ENCODE peak calls at places on chromosomes 1 and 21, in seven cellular contexts. One of them, this sample, is unnamed.

GRCh38 chr1:58722967-58723366 is 23.1 kb upstream of the MYSM1 start:
- DNase-seq in activated CD8-positive, alpha-beta memory T cell treated with anti-CD3 and anti-CD28 coated beads for 48 hours: no peak
- DNase-seq in frontal cortex: no peak
- DNase-seq in AG09319: no peak
- DNase-seq in PC-9: no peak
- DNase-seq in NCI-H1694: no peak
- DNase-seq in naive thymus-derived CD8-positive, alpha-beta T cell: no peak
- DNase-seq in this sample: no peak

GRCh38 chr1:118337346-118337745 is 152.3 kb upstream of the SPAG17 start:
- DNase-seq in activated CD8-positive, alpha-beta memory T cell treated with anti-CD3 and anti-CD28 coated beads for 48 hours: no peak
- DNase-seq in AG09319: no peak
- DNase-seq in frontal cortex: no peak
- DNase-seq in naive thymus-derived CD8-positive, alpha-beta T cell: no peak
- DNase-seq in NCI-H1694: no peak
- DNase-seq in PC-9: no peak
- DNase-seq in this sample: no peak

GRCh38 chr1:152901631-152902030 is 6.7 kb upstream of the IVL start:
- DNase-seq in PC-9: no peak
- DNase-seq in naive thymus-derived CD8-positive, alpha-beta T cell: no peak
- DNase-seq in frontal cortex: no peak
- DNase-seq in activated CD8-positive, alpha-beta memory T cell treated with anti-CD3 and anti-CD28 coated beads for 48 hours: no peak
- DNase-seq in NCI-H1694: no peak
- DNase-seq in AG09319: no peak
- DNase-seq in this sample: no peak

GRCh38 chr21:44525431-44526095 is 14.4 kb downstream of the KRTAP10-1 start:
- DNase-seq in NCI-H1694: no peak
- DNase-seq in AG09319: no peak
- DNase-seq in naive thymus-derived CD8-positive, alpha-beta T cell: no peak
- DNase-seq in activated CD8-positive, alpha-beta memory T cell treated with anti-CD3 and anti-CD28 coated beads for 48 hours: no peak
- DNase-seq in frontal cortex: no peak
- DNase-seq in PC-9: no peak
- DNase-seq in this sample: no peak

GRCh38 chr1:171699526-171699925 is 42.3 kb downstream of the VAMP4 start:
- DNase-seq in NCI-H1694: no peak
- DNase-seq in naive thymus-derived CD8-positive, alpha-beta T cell: no peak
- DNase-seq in frontal cortex: no peak
- DNase-seq in PC-9: no peak
- DNase-seq in activated CD8-positive, alpha-beta memory T cell treated with anti-CD3 and anti-CD28 coated beads for 48 hours: no peak
- DNase-seq in AG09319: no peak
- DNase-seq in this sample: no peak

GRCh38 chr1:91685994-91686393 is 185.3 kb downstream of the CDC7 start:
- DNase-seq in frontal cortex: no peak
- DNase-seq in AG09319: no peak
- DNase-seq in naive thymus-derived CD8-positive, alpha-beta T cell: no peak
- DNase-seq in NCI-H1694: no peak
- DNase-seq in activated CD8-positive, alpha-beta memory T cell treated with anti-CD3 and anti-CD28 coated beads for 48 hours: no peak
- DNase-seq in PC-9: no peak
- DNase-seq in this sample: no peak

GRCh38 chr1:58607391-58607790 is 30.3 kb upstream of the TACSTD2 start:
- DNase-seq in activated CD8-positive, alpha-beta memory T cell treated with anti-CD3 and anti-CD28 coated beads for 48 hours: no peak
- DNase-seq in AG09319: no peak
- DNase-seq in PC-9: no peak
- DNase-seq in frontal cortex: no peak
- DNase-seq in naive thymus-derived CD8-positive, alpha-beta T cell: no peak
- DNase-seq in NCI-H1694: no peak
- DNase-seq in this sample: no peak

GRCh38 chr21:42496839-42497202 is 797 bp upstream of the RSPH1 start:
- DNase-seq in PC-9: no peak
- DNase-seq in frontal cortex: no peak
- DNase-seq in NCI-H1694: no peak
- DNase-seq in activated CD8-positive, alpha-beta memory T cell treated with anti-CD3 and anti-CD28 coated beads for 48 hours: no peak
- DNase-seq in AG09319: no peak
- DNase-seq in naive thymus-derived CD8-positive, alpha-beta T cell: no peak
- DNase-seq in this sample: no peak

GRCh38 chr1:215407575-215407974 is 159.5 kb upstream of the KCTD3 start:
- DNase-seq in activated CD8-positive, alpha-beta memory T cell treated with anti-CD3 and anti-CD28 coated beads for 48 hours: no peak
- DNase-seq in NCI-H1694: no peak
- DNase-seq in PC-9: no peak
- DNase-seq in frontal cortex: no peak
- DNase-seq in naive thymus-derived CD8-positive, alpha-beta T cell: no peak
- DNase-seq in AG09319: no peak
- DNase-seq in this sample: no peak

GRCh38 chr1:220956861-220957605 is 77.8 kb downstream of the HLX start:
- DNase-seq in PC-9: no peak
- DNase-seq in AG09319: peak
- DNase-seq in NCI-H1694: no peak
- DNase-seq in frontal cortex: no peak
- DNase-seq in activated CD8-positive, alpha-beta memory T cell treated with anti-CD3 and anti-CD28 coated beads for 48 hours: no peak
- DNase-seq in naive thymus-derived CD8-positive, alpha-beta T cell: no peak
- DNase-seq in this sample: no peak

GRCh38 chr1:205488074-205488723 is 16.3 kb upstream of the CDK18 start:
- DNase-seq in activated CD8-positive, alpha-beta memory T cell treated with anti-CD3 and anti-CD28 coated beads for 48 hours: no peak
- DNase-seq in naive thymus-derived CD8-positive, alpha-beta T cell: peak
- DNase-seq in frontal cortex: peak
- DNase-seq in NCI-H1694: peak
- DNase-seq in AG09319: peak
- DNase-seq in PC-9: peak
- DNase-seq in this sample: no peak

GRCh38 chr1:2554621-2555387 is 1.4 kb upstream of the TNFRSF14 start:
- DNase-seq in AG09319: no peak
- DNase-seq in PC-9: no peak
- DNase-seq in activated CD8-positive, alpha-beta memory T cell treated with anti-CD3 and anti-CD28 coated beads for 48 hours: peak
- DNase-seq in NCI-H1694: no peak
- DNase-seq in frontal cortex: no peak
- DNase-seq in naive thymus-derived CD8-positive, alpha-beta T cell: peak
- DNase-seq in this sample: no peak

GRCh38 chr1:24384251-24385090 is 29.1 kb downstream of the STPG1 start:
- DNase-seq in naive thymus-derived CD8-positive, alpha-beta T cell: no peak
- DNase-seq in frontal cortex: no peak
- DNase-seq in AG09319: peak
- DNase-seq in PC-9: no peak
- DNase-seq in NCI-H1694: no peak
- DNase-seq in activated CD8-positive, alpha-beta memory T cell treated with anti-CD3 and anti-CD28 coated beads for 48 hours: no peak
- DNase-seq in this sample: no peak

GRCh38 chr1:169427081-169427611 is at the start of gene CCDC181:
- DNase-seq in PC-9: no peak
- DNase-seq in activated CD8-positive, alpha-beta memory T cell treated with anti-CD3 and anti-CD28 coated beads for 48 hours: peak
- DNase-seq in AG09319: no peak
- DNase-seq in frontal cortex: peak
- DNase-seq in naive thymus-derived CD8-positive, alpha-beta T cell: peak
- DNase-seq in NCI-H1694: peak
- DNase-seq in this sample: peak

GRCh38 chr1:109802901-109803561 is 39.3 kb upstream of the EPS8L3 start:
- DNase-seq in frontal cortex: no peak
- DNase-seq in NCI-H1694: no peak
- DNase-seq in naive thymus-derived CD8-positive, alpha-beta T cell: no peak
- DNase-seq in activated CD8-positive, alpha-beta memory T cell treated with anti-CD3 and anti-CD28 coated beads for 48 hours: no peak
- DNase-seq in PC-9: no peak
- DNase-seq in AG09319: no peak
- DNase-seq in this sample: no peak

GRCh38 chr1:154352581-154353459 is 27.5 kb downstream of the ATP8B2 start:
- DNase-seq in AG09319: no peak
- DNase-seq in activated CD8-positive, alpha-beta memory T cell treated with anti-CD3 and anti-CD28 coated beads for 48 hours: no peak
- DNase-seq in frontal cortex: no peak
- DNase-seq in PC-9: peak
- DNase-seq in naive thymus-derived CD8-positive, alpha-beta T cell: peak
- DNase-seq in NCI-H1694: peak
- DNase-seq in this sample: no peak

GRCh38 chr1:8529901-8530300 is 212.0 kb downstream of the SLC45A1 start:
- DNase-seq in PC-9: no peak
- DNase-seq in naive thymus-derived CD8-positive, alpha-beta T cell: no peak
- DNase-seq in NCI-H1694: no peak
- DNase-seq in AG09319: no peak
- DNase-seq in frontal cortex: no peak
- DNase-seq in activated CD8-positive, alpha-beta memory T cell treated with anti-CD3 and anti-CD28 coated beads for 48 hours: no peak
- DNase-seq in this sample: no peak

GRCh38 chr21:45574081-45574501 is 31.9 kb upstream of the SLC19A1 start:
- DNase-seq in PC-9: no peak
- DNase-seq in naive thymus-derived CD8-positive, alpha-beta T cell: no peak
- DNase-seq in NCI-H1694: no peak
- DNase-seq in AG09319: no peak
- DNase-seq in activated CD8-positive, alpha-beta memory T cell treated with anti-CD3 and anti-CD28 coated beads for 48 hours: no peak
- DNase-seq in frontal cortex: no peak
- DNase-seq in this sample: no peak

GRCh38 chr1:204319462-204319861 is 40.3 kb downstream of the PLEKHA6 start:
- DNase-seq in NCI-H1694: no peak
- DNase-seq in PC-9: peak
- DNase-seq in frontal cortex: no peak
- DNase-seq in naive thymus-derived CD8-positive, alpha-beta T cell: no peak
- DNase-seq in activated CD8-positive, alpha-beta memory T cell treated with anti-CD3 and anti-CD28 coated beads for 48 hours: no peak
- DNase-seq in AG09319: peak
- DNase-seq in this sample: no peak